ENCODE peak calls at places on chromosomes 11 and 22, in six cellular contexts. Y is astrocyte of the cerebellum; F is stimulated activated CD4-positive, alpha-beta T cell treated with anti-CD3 and anti-CD28 coated beads, Interleukin-2, amount 100 ng/mL, for 48 hours; V is HTR-8/SVneo; W is activated T-helper 1 cell treated with anti-CD3 and anti-CD28 coated beads, Interleukin-12 subunit alpha, Interleukin-12 subunit beta, Interleukin-2, Interleukin-4 antibody, amounts not matched to agents 30 ng/mL and 10 ng/mL and 1 ng/mL, durations not matched to agents 14 hours and 24 hours and 36 hours; I is activated naive CD4-positive, alpha-beta T cell treated with Interleukin-2 at 50 U/mL for 16 hours. D is an unnamed sample.

GRCh38 chr11:10351435-10351767 is 46.5 kb downstream of the ADM start:
- DNase-seq in Y (no peak), F (no peak), V (no peak), W (no peak), I (no peak), D (no peak)

GRCh38 chr11:2358754-2359444 is 18.2 kb upstream of the CD81 start:
- DNase-seq in Y (no peak), F (no peak), V (no peak), W (no peak), I (no peak), D (no peak)

GRCh38 chr11:68397256-68397655 is 63.3 kb upstream of the PPP6R3 start:
- DNase-seq in Y (no peak), F (no peak), V (no peak), W (no peak), I (no peak), D (no peak)

GRCh38 chr11:120404495-120404894 is 68.3 kb downstream of the ARHGEF12 start:
- DNase-seq in Y (no peak), F (no peak), V (no peak), W (no peak), I (no peak), D (no peak)

GRCh38 chr11:75986966-75987365 is 172.0 kb downstream of the UVRAG start:
- DNase-seq in Y (no peak), F (no peak), V (no peak), W (no peak), I (no peak), D (no peak)

GRCh38 chr11:57313071-57313787 is 11.5 kb downstream of the TNKS1BP1 start:
- DNase-seq in Y (no peak), F (no peak), V (no peak), W (no peak), I (no peak), D (no peak)

GRCh38 chr11:34999453-34999852 is 83.0 kb downstream of the PDHX start:
- DNase-seq in Y (no peak), F (no peak), V (no peak), W (no peak), I (no peak), D (no peak)

GRCh38 chr11:124474779-124475178 is 29.3 kb upstream of the OR8B8 start:
- DNase-seq in Y (no peak), F (no peak), V (no peak), W (no peak), I (no peak), D (no peak)

GRCh38 chr22:36922097-36922608 is 8.7 kb downstream of the CSF2RB start:
- DNase-seq in Y (no peak), F (no peak), V (peak; percentile 22), W (no peak), I (no peak), D (no peak)

GRCh38 chr22:46763051-46763705 is 728 bp downstream of the TBC1D22A start:
- DNase-seq in Y (no peak), F (no peak), V (no peak), W (peak; percentile 26), I (peak; percentile 37), D (no peak)

GRCh38 chr22:46896568-46897245 is 134.3 kb downstream of the TBC1D22A start:
- DNase-seq in Y (no peak), F (no peak), V (no peak), W (no peak), I (no peak), D (no peak)

GRCh38 chr11:44817207-44817944 is 90.6 kb downstream of the TSPAN18 start:
- DNase-seq in Y (no peak), F (no peak), V (no peak), W (no peak), I (no peak), D (no peak)

GRCh38 chr11:33830903-33831648 is 56.8 kb upstream of the FBXO3 start:
- DNase-seq in Y (no peak), F (no peak), V (no peak), W (no peak), I (no peak), D (peak; percentile 62)

GRCh38 chr11:79336740-79337517 is 103.9 kb downstream of the TENM4 start:
- DNase-seq in Y (no peak), F (no peak), V (no peak), W (no peak), I (no peak), D (no peak)

GRCh38 chr22:35539910-35540599 is 576 bp upstream of the RASD2 start:
- DNase-seq in Y (no peak), F (peak; percentile 59), V (peak; percentile 48), W (peak; percentile 56), I (peak; percentile 68), D (peak; percentile 44)

GRCh38 chr11:76578655-76579046 is 91.9 kb downstream of the LRRC32 start:
- DNase-seq in Y (no peak), F (no peak), V (no peak), W (no peak), I (no peak), D (no peak)

GRCh38 chr11:96264364-96264763 is 78.6 kb downstream of the MAML2 start:
- DNase-seq in Y (no peak), F (no peak), V (no peak), W (no peak), I (no peak), D (no peak)

GRCh38 chr11:124865902-124866851 is 945 bp downstream of the ROBO3 start:
- DNase-seq in Y (no peak), F (peak; percentile 69), V (peak; percentile 17), W (peak; percentile 28), I (peak; percentile 54), D (peak; percentile 49)

GRCh38 chr22:35580351-35581022 is 36.6 kb downstream of the MB start:
- DNase-seq in Y (no peak), F (no peak), V (no peak), W (no peak), I (no peak), D (no peak)

GRCh38 chr11:104968856-104969776 is 742 bp upstream of the CASP4 start:
- DNase-seq in Y (no peak), F (no peak), V (peak; percentile 1), W (no peak), I (no peak), D (no peak)

GRCh38 chr11:124086447-124086846 is 28.8 kb upstream of the VWA5A start:
- DNase-seq in Y (peak; percentile 11), F (no peak), V (no peak), W (no peak), I (no peak), D (no peak)

D was measured in RWPE1.